ENCODE peak calls at places on chromosomes 1 and 21, in nine cellular contexts. U is CD8-positive, alpha-beta T cell; X is skeletal muscle cell; T is AG10803; O is H7; B is H1; W is brain microvascular endothelial cell; P is astrocyte of the spinal cord; Y is esophagus squamous epithelium. M is an unnamed sample.

GRCh38 chr21:33914188-33914587 is 1.4 kb downstream of the ATP5PO start:
- DNase-seq in P (no peak), X (no peak), W (no peak), U (no peak), Y (no peak), T (no peak), B (no peak), O (no peak), M (no peak)

GRCh38 chr21:21722736-21723135 is 724.5 kb downstream of the NCAM2 start:
- DNase-seq in T (peak; percentile 36), O (no peak), X (no peak), P (no peak), U (no peak), W (no peak), B (no peak), Y (no peak), M (no peak)

GRCh38 chr1:95169544-95169943 is 52.4 kb downstream of the TLCD4 start:
- DNase-seq in B (no peak), W (no peak), U (no peak), O (no peak), P (no peak), X (no peak), T (no peak), Y (no peak), M (no peak)

GRCh38 chr1:209580577-209580976 is 2.9 kb upstream of the CAMK1G start:
- DNase-seq in W (no peak), O (no peak), B (no peak), Y (no peak), P (no peak), X (no peak), T (no peak), U (no peak), M (no peak)

GRCh38 chr1:50969611-50970507 is at the start of gene CDKN2C:
- DNase-seq in W (peak; percentile 70), O (peak; percentile 68), P (peak; percentile 81), Y (no peak), T (peak; percentile 93), U (peak; percentile 54), X (peak; percentile 60), B (no peak), M (peak; percentile 93)

GRCh38 chr1:235408503-235408960 is 41.3 kb downstream of the TBCE start:
- DNase-seq in B (no peak), X (no peak), U (no peak), W (no peak), Y (no peak), T (no peak), O (no peak), P (no peak), M (no peak)

GRCh38 chr1:211514030-211514754 is 22.2 kb upstream of the RD3 start:
- DNase-seq in W (peak; percentile 88), P (peak; percentile 89), X (peak; percentile 66), U (peak; percentile 59), T (peak; percentile 83), B (peak; percentile 74), O (peak; percentile 95), Y (peak; percentile 33), M (peak; percentile 91)

GRCh38 chr1:14945132-14946010 is 208.2 kb upstream of the TMEM51 start:
- DNase-seq in Y (no peak), U (no peak), W (peak; percentile 67), P (peak; percentile 88), B (no peak), X (peak; percentile 41), O (peak; percentile 84), T (peak; percentile 96), M (peak; percentile 89)

GRCh38 chr1:200075938-200076546 is 48.5 kb downstream of the NR5A2 start:
- DNase-seq in Y (no peak), X (peak; percentile 61), P (peak; percentile 72), W (peak; percentile 61), T (peak; percentile 94), B (no peak), U (no peak), O (no peak), M (peak; percentile 26)

GRCh38 chr1:153357076-153357852 is 390 bp upstream of the S100A9 start:
- DNase-seq in P (no peak), X (no peak), B (no peak), W (no peak), T (no peak), Y (peak; percentile 43), U (no peak), O (peak; percentile 32), M (no peak)

GRCh38 chr1:24895511-24895910 is 34.6 kb downstream of the RUNX3 start:
- DNase-seq in W (no peak), X (no peak), U (no peak), B (no peak), P (no peak), T (no peak), Y (no peak), O (no peak), M (no peak)

GRCh38 chr1:156426015-156426414 is 57.0 kb downstream of the RHBG start:
- DNase-seq in W (no peak), B (no peak), X (no peak), P (no peak), O (no peak), Y (no peak), U (no peak), T (no peak), M (no peak)

GRCh38 chr1:221035680-221036153 is 156.5 kb downstream of the HLX start:
- DNase-seq in T (peak; percentile 67), O (no peak), U (no peak), P (peak; percentile 55), Y (no peak), X (peak; percentile 25), B (no peak), W (peak; percentile 45), M (peak; percentile 60)

GRCh38 chr21:43834146-43834905 is 30.7 kb upstream of the AGPAT3 start:
- DNase-seq in O (peak; percentile 56), P (no peak), X (no peak), B (no peak), Y (no peak), T (no peak), U (no peak), W (no peak), M (no peak)

DNA sequence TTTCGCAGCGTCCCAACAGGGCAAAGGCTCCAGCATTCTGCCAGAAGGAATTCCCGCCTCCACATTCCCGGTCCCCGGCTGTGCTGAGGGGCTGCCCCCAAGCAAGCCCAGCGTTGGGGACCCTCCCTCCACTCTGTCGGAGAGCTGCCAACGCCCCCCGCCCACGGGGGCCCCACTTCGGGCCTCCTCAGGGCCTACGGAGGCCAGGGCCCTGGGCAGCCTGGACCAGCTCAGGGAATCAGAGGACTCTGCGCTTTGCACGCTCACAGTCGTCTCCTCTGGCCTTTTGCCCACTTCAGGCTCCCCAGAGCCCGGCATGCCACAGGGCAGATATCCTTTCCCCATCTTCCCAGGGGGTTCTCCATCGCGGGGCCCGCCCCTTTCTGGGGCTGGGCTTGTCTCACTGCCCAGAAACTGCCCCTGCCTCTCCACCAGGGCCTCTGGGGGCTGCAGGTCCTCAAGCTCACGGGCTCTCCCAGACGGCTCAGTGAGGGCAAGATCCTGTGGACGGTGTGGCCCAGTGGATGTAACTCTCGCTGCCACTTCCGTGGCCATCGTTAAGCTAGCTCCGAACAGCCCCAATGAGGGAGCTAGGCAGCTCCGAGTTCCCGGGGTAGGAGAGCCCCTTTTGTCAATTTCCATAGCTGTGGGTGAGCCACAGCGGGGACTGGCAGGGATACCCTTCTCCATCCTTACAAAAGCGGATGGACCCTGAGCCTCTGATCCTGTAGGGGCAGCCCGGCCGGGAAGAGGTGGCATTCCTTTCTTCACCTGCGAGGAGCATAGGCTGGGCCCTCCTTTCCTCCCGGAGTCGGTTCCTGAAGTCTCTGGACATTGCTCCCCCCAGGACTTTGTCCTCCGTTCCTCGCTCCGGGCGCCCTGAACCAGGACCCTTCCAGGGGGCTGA is 2.8 kb downstream of the ITPKB start:
- DNase-seq in X (no peak), W (no peak), U (peak; percentile 51), T (no peak), O (peak; percentile 71), P (peak; percentile 25), B (no peak), Y (no peak), M (no peak)
- H3K4me3 ChIP-seq in X (no peak overlapping the region), W (no peak overlapping the region), U (peak overlapping the region; percentile 99), T (no peak overlapping the region), O (peak overlapping the region; percentile 75), P (peak overlapping the region; percentile 57), B (peak overlapping the region; percentile 50), Y (peak overlapping the region; percentile 93), M (no peak overlapping the region)

GRCh38 chr1:223732993-223733798 is 20.9 kb downstream of the CAPN2 start:
- DNase-seq in Y (no peak), O (peak; percentile 46), X (no peak), P (peak; percentile 63), W (peak; percentile 47), B (no peak), T (no peak), U (no peak), M (peak; percentile 36)
- H3K4me3 ChIP-seq in Y (no peak overlapping the region), O (no peak overlapping the region), X (no peak overlapping the region), P (no peak overlapping the region), W (no peak overlapping the region), B (no peak overlapping the region), T (no peak overlapping the region), U (no peak overlapping the region), M (no peak overlapping the region)

DNA sequence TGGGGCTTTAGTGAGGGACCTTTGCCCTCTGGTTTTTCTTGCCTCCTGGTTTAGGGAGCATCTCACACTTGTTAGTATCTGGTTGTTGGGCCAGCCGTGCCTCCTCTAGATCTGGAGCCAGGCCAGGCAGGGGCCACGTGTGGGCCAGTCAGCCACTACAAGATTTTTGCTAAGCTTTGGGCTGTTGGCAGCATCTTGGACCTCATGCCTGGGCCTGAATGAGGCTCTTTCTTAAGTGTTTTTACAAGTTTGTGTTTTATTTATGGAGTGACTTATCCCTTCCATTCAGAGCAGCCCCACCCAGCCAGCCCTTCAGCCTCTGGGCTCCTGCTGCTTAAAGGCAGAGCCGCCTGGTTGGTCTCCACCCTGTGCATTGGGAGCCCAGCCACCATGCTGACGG is 1.6 kb upstream of the SH3BGRL3 start:
- DNase-seq in W (peak; percentile 27), P (peak; percentile 76), B (no peak), T (peak; percentile 82), U (no peak), X (no peak), O (no peak), Y (no peak), M (peak; percentile 94)
- H3K4me3 ChIP-seq in W (no peak overlapping the region), P (no peak overlapping the region), B (no peak overlapping the region), T (no peak overlapping the region), U (no peak overlapping the region), X (no peak overlapping the region), O (no peak overlapping the region), Y (peak overlapping the region; percentile 99), M (no peak overlapping the region)

GRCh38 chr1:183197762-183198161 is 11.7 kb downstream of the LAMC2 start:
- DNase-seq in P (no peak), X (no peak), B (no peak), Y (no peak), O (no peak), U (no peak), W (no peak), T (no peak), M (no peak)

GRCh38 chr1:183198463-183198862 is 12.4 kb downstream of the LAMC2 start:
- DNase-seq in X (peak; percentile 91), Y (no peak), O (no peak), W (peak; percentile 85), P (peak; percentile 77), B (no peak), U (no peak), T (peak; percentile 63), M (peak; percentile 50)

GRCh38 chr1:183194527-183195145 is 8.6 kb downstream of the LAMC2 start:
- DNase-seq in P (no peak), X (no peak), O (no peak), Y (no peak), U (no peak), B (no peak), T (no peak), W (no peak), M (no peak)

GRCh38 chr1:183191833-183192232 is 5.8 kb downstream of the LAMC2 start:
- DNase-seq in W (peak; percentile 71), T (peak; percentile 79), Y (no peak), O (no peak), X (peak; percentile 85), U (no peak), P (peak; percentile 81), B (no peak), M (no peak)

GRCh38 chr1:183195146-183195571 is 9.1 kb downstream of the LAMC2 start:
- DNase-seq in P (no peak), O (no peak), B (no peak), U (no peak), X (no peak), T (peak; percentile 15), Y (no peak), W (peak; percentile 49), M (peak; percentile 8)
- H3K4me3 ChIP-seq in P (no peak overlapping the region), O (no peak overlapping the region), B (no peak overlapping the region), U (no peak overlapping the region), X (no peak overlapping the region), T (no peak overlapping the region), Y (no peak overlapping the region), W (no peak overlapping the region), M (no peak overlapping the region)